ENCODE peak calls at places on chromosomes 16 and 17, in five cellular contexts. D is foreskin fibroblast, X is progenitor cell of endocrine pancreas, Z is brain microvascular endothelial cell, F is H1. W is an unnamed sample.

GRCh38 chr17:66713533-66714042 is 121.3 kb upstream of the CACNG5 start:
- DNase-seq in D (no peak), X (no peak), Z (no peak), F (no peak), W (peak; percentile 75)

GRCh38 chr16:86740817-86741799 is 162.8 kb downstream of the FOXL1 start:
- DNase-seq in D (peak; percentile 85), X (peak; percentile 30), Z (peak; percentile 92), F (no peak), W (no peak)

GRCh38 chr17:8741771-8742170 is 2.9 kb downstream of the CCDC42 start:
- DNase-seq in D (no peak), X (no peak), Z (no peak), F (no peak), W (no peak)

GRCh38 chr16:8855051-8855786 is 13.6 kb downstream of the CARHSP1 start:
- DNase-seq in D (peak; percentile 3), X (no peak), Z (no peak), F (no peak), W (no peak)

GRCh38 chr17:32546031-32546444 is 59.2 kb downstream of the CDK5R1 start:
- DNase-seq in D (no peak), X (no peak), Z (no peak), F (peak; percentile 23), W (no peak)

GRCh38 chr17:77999413-78000173 is 41.1 kb downstream of the TNRC6C start:
- DNase-seq in D (peak; percentile 55), X (no peak), Z (no peak), F (no peak), W (no peak)

GRCh38 chr16:89827383-89828198 is 684 bp upstream of the SPIRE2 start:
- DNase-seq in D (peak; percentile 76), X (peak; percentile 36), Z (peak; percentile 67), F (no peak), W (no peak)

GRCh38 chr17:57708401-57708800 is 36.7 kb downstream of the CCDC182 start:
- DNase-seq in D (peak; percentile 41), X (no peak), Z (no peak), F (no peak), W (no peak)

GRCh38 chr16:66728117-66728787 is 23.2 kb downstream of the DYNC1LI2 start:
- DNase-seq in D (peak; percentile 74), X (no peak), Z (no peak), F (no peak), W (peak; percentile 67)

GRCh38 chr17:66343531-66344078 is 41.2 kb downstream of the PRKCA start:
- DNase-seq in D (peak; percentile 38), X (no peak), Z (peak; percentile 29), F (no peak), W (no peak)

GRCh38 chr17:56694825-56695224 is 101.3 kb downstream of the NOG start:
- DNase-seq in D (no peak), X (no peak), Z (no peak), F (no peak), W (no peak)

GRCh38 chr16:77289331-77289809 is 90.2 kb downstream of the SYCE1L start:
- DNase-seq in D (peak; percentile 90), X (no peak), Z (peak; percentile 70), F (no peak), W (no peak)

GRCh38 chr17:55321507-55322064 is 56.8 kb downstream of the HLF start:
- DNase-seq in D (peak; percentile 8), X (no peak), Z (no peak), F (no peak), W (no peak)

GRCh38 chr16:82758904-82759303 is 132.1 kb downstream of the CDH13 start:
- DNase-seq in D (no peak), X (no peak), Z (no peak), F (no peak), W (no peak)

GRCh38 chr17:17381438-17382059 is 78.4 kb downstream of the NT5M start:
- DNase-seq in D (no peak), X (no peak), Z (no peak), F (no peak), W (no peak)

GRCh38 chr17:2419526-2419925 is 18.7 kb upstream of the MNT start:
- DNase-seq in D (no peak), X (no peak), Z (no peak), F (no peak), W (no peak)

GRCh38 chr16:12311887-12312286 is 335.4 kb downstream of the SNX29 start:
- DNase-seq in D (no peak), X (no peak), Z (no peak), F (no peak), W (no peak)

GRCh38 chr17:41800601-41801373 is 11.0 kb downstream of the P3H4 start:
- DNase-seq in D (peak; percentile 42), X (peak; percentile 47), Z (no peak), F (peak; percentile 92), W (no peak)

GRCh38 chr17:1590031-1590746 is 27.6 kb upstream of the PITPNA start:
- DNase-seq in D (peak; percentile 92), X (no peak), Z (peak; percentile 83), F (no peak), W (no peak)

DNA sequence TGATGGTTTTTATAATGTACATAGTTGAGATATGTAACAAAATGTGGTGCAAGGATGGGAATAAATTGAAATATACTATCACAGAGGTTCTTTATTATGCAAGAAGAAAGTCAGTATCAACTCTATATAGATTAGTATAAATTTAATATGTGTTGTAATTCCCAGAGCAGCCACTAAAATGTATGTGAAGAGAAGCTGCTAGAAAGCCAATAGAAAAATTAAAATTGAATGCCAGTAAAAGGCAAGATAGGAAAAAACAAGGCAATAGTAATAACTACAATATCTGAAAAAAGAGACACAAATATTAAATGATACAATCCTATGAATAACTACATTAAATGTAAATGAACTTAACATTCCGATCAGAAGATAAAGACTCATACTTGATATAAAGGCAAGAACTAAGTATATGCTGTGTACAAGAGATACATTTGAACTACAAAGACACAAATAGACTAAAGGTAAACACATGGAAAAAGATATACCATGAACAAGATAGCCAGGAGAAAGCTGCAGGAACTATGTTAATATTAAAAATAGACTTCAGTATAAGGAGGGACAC is 92.0 kb downstream of the ABCA8 start:
- DNase-seq in D (no peak), X (no peak), Z (no peak), F (no peak), W (no peak)
- TF ChIP-seq CTCF in D (no peak), X (no peak), Z (no peak), F (no peak), W (no peak)

GRCh38 chr17:80283116-80283852 is 22.6 kb downstream of the RNF213 start:
- DNase-seq in D (no peak), X (no peak), Z (no peak), F (no peak), W (no peak)
- TF ChIP-seq CTCF in D (no peak), X (no peak), Z (no peak), F (no peak), W (no peak)

GRCh38 chr16:48526958-48527331 is 83.0 kb downstream of the N4BP1 start:
- DNase-seq in D (no peak), X (no peak), Z (no peak), F (no peak), W (no peak)

GRCh38 chr16:48525201-48526057 is 84.6 kb downstream of the N4BP1 start:
- DNase-seq in D (no peak), X (no peak), Z (no peak), F (no peak), W (no peak)

GRCh38 chr16:48523415-48524204 is 86.4 kb downstream of the N4BP1 start:
- DNase-seq in D (no peak), X (no peak), Z (no peak), F (no peak), W (no peak)

GRCh38 chr16:48524348-48525200 is 85.4 kb downstream of the N4BP1 start:
- DNase-seq in D (no peak), X (no peak), Z (no peak), F (no peak), W (no peak)

DNA sequence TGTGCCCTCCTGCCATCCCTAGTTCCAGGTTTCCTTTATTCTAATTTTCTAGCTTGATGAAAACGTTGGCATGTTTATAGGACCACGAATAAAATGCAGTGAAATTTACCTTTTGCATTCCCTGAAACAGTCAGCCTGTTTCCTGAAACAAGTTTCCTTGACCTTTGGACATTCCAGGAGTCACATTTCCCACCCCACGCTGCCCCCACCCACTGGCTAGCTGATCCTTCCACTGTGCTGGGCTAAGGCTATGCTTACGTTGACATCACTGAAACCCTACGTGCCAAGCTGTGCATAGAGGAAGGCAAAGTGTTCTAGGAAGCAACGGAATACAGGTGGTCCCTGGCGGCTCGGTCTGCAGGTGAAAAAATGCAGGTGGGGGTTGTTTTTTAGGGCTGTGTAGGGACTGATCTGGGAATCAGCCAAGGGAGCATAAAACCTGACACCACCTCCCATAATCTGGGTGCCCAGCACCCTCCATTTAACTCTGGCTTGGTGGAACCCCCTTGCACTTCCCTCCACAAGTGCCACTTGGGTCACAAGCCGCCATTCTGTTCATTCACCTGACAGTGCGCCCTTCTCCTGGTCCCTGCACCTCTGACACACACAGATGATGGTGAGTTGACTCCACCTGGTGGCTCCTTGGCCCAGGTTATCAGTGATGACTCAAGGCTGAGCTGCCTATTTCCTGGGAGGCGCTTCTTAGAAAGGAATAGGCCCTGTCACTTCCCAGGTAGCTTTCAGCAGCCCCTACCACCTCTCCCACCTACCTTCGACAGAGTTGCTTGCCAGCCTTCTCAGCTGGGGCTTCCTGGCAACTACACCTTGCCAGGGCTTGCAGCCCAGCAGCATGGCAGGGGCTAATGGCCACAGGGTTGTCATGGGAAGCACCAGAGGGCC is 83.7 kb downstream of the N4BP1 start:
- DNase-seq in D (no peak), X (no peak), Z (no peak), F (peak; percentile 50), W (peak; percentile 73)
- TF ChIP-seq CTCF in D (peak; percentile 10), X (peak; percentile 44), Z (peak; percentile 41), F (peak; percentile 79), W (peak; percentile 62)

GRCh38 chr17:71966055-71966454 is 154.8 kb upstream of the SOX9 start:
- DNase-seq in D (no peak), X (no peak), Z (no peak), F (no peak), W (no peak)

GRCh38 chr17:71966459-71967313 is 154.1 kb upstream of the SOX9 start:
- DNase-seq in D (no peak), X (no peak), Z (no peak), F (no peak), W (no peak)

GRCh38 chr17:71969500-71969899 is 151.3 kb upstream of the SOX9 start:
- DNase-seq in D (no peak), X (no peak), Z (no peak), F (no peak), W (no peak)

GRCh38 chr17:71974051-71974450 is 146.8 kb upstream of the SOX9 start:
- DNase-seq in D (no peak), X (no peak), Z (no peak), F (no peak), W (no peak)

GRCh38 chr17:71970312-71970711 is 150.5 kb upstream of the SOX9 start:
- DNase-seq in D (peak; percentile 27), X (no peak), Z (peak; percentile 22), F (no peak), W (peak; percentile 20)
- TF ChIP-seq CTCF in D (no peak), X (no peak), Z (no peak), F (no peak), W (no peak)

W was measured in GM10248.